ENCODE peak calls at places on chromosome 6, in nine cellular contexts. T is Karpas-422, O is IMR-90, C is GM12878, B is NT2/D1, U is H1, V is fibroblast of lung, A is PC-3, Q is H9. K is an unnamed sample.

GRCh38 chr6:136592930-136593673 is 42.9 kb upstream of the MAP7 start:
- DNase-seq in T (peak; percentile 11), O (peak; percentile 86), C (no peak), B (no peak), U (no peak), V (peak; percentile 43), A (no peak), Q (no peak), K (no peak)

GRCh38 chr6:112636650-112637260 is 289.6 kb downstream of the RFPL4B start:
- DNase-seq in T (no peak), O (peak; percentile 83), C (no peak), B (no peak), U (no peak), V (peak; percentile 47), A (peak; percentile 15), Q (no peak), K (no peak)

GRCh38 chr6:36964349-36964748 is 9.8 kb downstream of the PI16 start:
- DNase-seq in T (no peak), O (no peak), C (no peak), B (no peak), U (no peak), V (no peak), A (no peak), Q (no peak), K (no peak)

GRCh38 chr6:48110436-48111142 is 408 bp downstream of the PTCHD4 start:
- DNase-seq in T (no peak), O (no peak), C (no peak), B (no peak), U (no peak), V (peak; percentile 12), A (no peak), Q (no peak), K (no peak)

GRCh38 chr6:13314806-13315205 is 13.5 kb downstream of the TBC1D7 start:
- DNase-seq in T (no peak), O (no peak), C (no peak), B (no peak), U (no peak), V (no peak), A (no peak), Q (no peak), K (no peak)

GRCh38 chr6:121505284-121505683 is 69.8 kb downstream of the GJA1 start:
- DNase-seq in T (no peak), O (no peak), C (no peak), B (no peak), U (no peak), V (no peak), A (no peak), Q (no peak), K (no peak)

GRCh38 chr6:81476881-81477280 is 275.6 kb downstream of the TENT5A start:
- DNase-seq in T (no peak), O (peak; percentile 52), C (no peak), B (no peak), U (no peak), V (peak; percentile 6), A (peak; percentile 5), Q (no peak), K (no peak)

GRCh38 chr6:9437836-9438235 is 977.0 kb downstream of the TFAP2A start:
- DNase-seq in T (no peak), O (peak; percentile 59), C (no peak), B (no peak), U (no peak), V (peak; percentile 29), A (peak; percentile 14), Q (no peak), K (no peak)

GRCh38 chr6:17588011-17588410 is 12.1 kb upstream of the FAM8A1 start:
- DNase-seq in T (no peak), O (no peak), C (no peak), B (no peak), U (no peak), V (no peak), A (no peak), Q (no peak), K (no peak)

GRCh38 chr6:17585766-17586502 is 14.2 kb upstream of the FAM8A1 start:
- DNase-seq in T (peak; percentile 61), O (no peak), C (no peak), B (no peak), U (no peak), V (no peak), A (peak; percentile 74), Q (peak; percentile 68), K (no peak)

GRCh38 chr6:17593246-17593645 is 6.9 kb upstream of the FAM8A1 start:
- DNase-seq in T (no peak), O (no peak), C (no peak), B (no peak), U (no peak), V (no peak), A (no peak), Q (no peak), K (no peak)

GRCh38 chr6:17591292-17591691 is 8.8 kb upstream of the FAM8A1 start:
- DNase-seq in T (no peak), O (no peak), C (no peak), B (no peak), U (no peak), V (no peak), A (no peak), Q (no peak), K (no peak)

GRCh38 chr6:17589402-17590116 is 10.5 kb upstream of the FAM8A1 start:
- DNase-seq in T (no peak), O (peak; percentile 95), C (no peak), B (no peak), U (no peak), V (peak; percentile 66), A (peak; percentile 93), Q (peak; percentile 58), K (no peak)
- H3K9ac ChIP-seq in T (no peak overlapping the region), O (no peak overlapping the region), C (no peak overlapping the region), B (no peak overlapping the region), U (no peak overlapping the region), V (no peak overlapping the region), A (no peak overlapping the region), Q (no peak overlapping the region), K (no peak overlapping the region)

GRCh38 chr6:107102414-107102805 is 12.9 kb downstream of the BEND3 start:
- DNase-seq in T (no peak), O (no peak), C (no peak), B (no peak), U (no peak), V (no peak), A (no peak), Q (no peak), K (no peak)

GRCh38 chr6:107101211-107101610 is 14.1 kb downstream of the BEND3 start:
- DNase-seq in T (no peak), O (no peak), C (no peak), B (no peak), U (no peak), V (no peak), A (no peak), Q (no peak), K (no peak)

GRCh38 chr6:107103082-107103481 is 12.2 kb downstream of the BEND3 start:
- DNase-seq in T (no peak), O (no peak), C (no peak), B (no peak), U (no peak), V (no peak), A (no peak), Q (peak; percentile 76), K (no peak)

GRCh38 chr6:107101661-107102413 is 13.5 kb downstream of the BEND3 start:
- DNase-seq in T (no peak), O (no peak), C (no peak), B (no peak), U (no peak), V (no peak), A (no peak), Q (no peak), K (no peak)

GRCh38 chr6:107098436-107099307 is 16.6 kb downstream of the BEND3 start:
- DNase-seq in T (peak; percentile 29), O (no peak), C (no peak), B (no peak), U (no peak), V (no peak), A (no peak), Q (no peak), K (no peak)
- H3K4me1 ChIP-seq in T (peaks cover 28% of the 10 kb centered on the region), O (no peaks in the 10 kb centered on the region), C (peaks cover 10% of the 10 kb centered on the region), B (peaks cover 10% of the 10 kb centered on the region), U (peaks cover 17% of the 10 kb centered on the region), V (no peaks in the 10 kb centered on the region), A (no peaks in the 10 kb centered on the region), Q (peaks cover 7% of the 10 kb centered on the region), K (no peaks in the 10 kb centered on the region)

GRCh38 chr6:33173228-33174180 is 18.8 kb downstream of the COL11A2 start:
- DNase-seq in T (no peak), O (no peak), C (no peak), B (no peak), U (no peak), V (no peak), A (no peak), Q (no peak), K (no peak)

GRCh38 chr6:33172307-33173227 is 19.7 kb downstream of the COL11A2 start:
- DNase-seq in T (peak; percentile 67), O (peak; percentile 49), C (no peak), B (peak; percentile 23), U (no peak), V (peak; percentile 33), A (peak; percentile 47), Q (peak; percentile 56), K (no peak)

GRCh38 chr6:33175436-33176069 is 16.7 kb downstream of the COL11A2 start:
- DNase-seq in T (no peak), O (no peak), C (no peak), B (no peak), U (no peak), V (no peak), A (no peak), Q (no peak), K (no peak)

GRCh38 chr6:33176906-33177305 is 15.4 kb downstream of the COL11A2 start:
- DNase-seq in T (no peak), O (no peak), C (no peak), B (no peak), U (no peak), V (no peak), A (no peak), Q (no peak), K (no peak)

DNA sequence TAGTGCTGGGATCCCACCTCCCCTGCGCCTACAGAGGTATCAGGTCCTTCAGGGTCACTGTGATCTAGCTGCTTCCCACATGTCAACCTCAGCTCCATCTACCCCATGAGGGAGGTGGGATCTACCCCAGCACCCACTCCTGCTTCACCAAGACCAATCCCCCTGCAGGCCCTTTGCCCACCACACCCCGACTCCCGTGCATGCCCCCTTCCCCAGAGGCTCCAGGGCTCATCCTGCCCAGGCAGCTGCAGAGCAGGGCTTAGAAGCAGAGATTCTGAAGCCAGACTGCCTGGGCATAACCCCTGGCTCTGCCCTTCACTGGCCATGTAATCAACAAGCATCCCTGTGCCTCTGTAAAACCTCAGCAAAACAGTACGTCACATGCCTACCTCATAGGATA is 17.5 kb downstream of the COL11A2 start:
- DNase-seq in T (no peak), O (no peak), C (no peak), B (no peak), U (no peak), V (no peak), A (no peak), Q (no peak), K (no peak)
- H3K9ac ChIP-seq in T (no peak overlapping the region), O (no peak overlapping the region), C (no peak overlapping the region), B (no peak overlapping the region), U (no peak overlapping the region), V (no peak overlapping the region), A (no peak overlapping the region), Q (no peak overlapping the region), K (no peak overlapping the region)

DNA sequence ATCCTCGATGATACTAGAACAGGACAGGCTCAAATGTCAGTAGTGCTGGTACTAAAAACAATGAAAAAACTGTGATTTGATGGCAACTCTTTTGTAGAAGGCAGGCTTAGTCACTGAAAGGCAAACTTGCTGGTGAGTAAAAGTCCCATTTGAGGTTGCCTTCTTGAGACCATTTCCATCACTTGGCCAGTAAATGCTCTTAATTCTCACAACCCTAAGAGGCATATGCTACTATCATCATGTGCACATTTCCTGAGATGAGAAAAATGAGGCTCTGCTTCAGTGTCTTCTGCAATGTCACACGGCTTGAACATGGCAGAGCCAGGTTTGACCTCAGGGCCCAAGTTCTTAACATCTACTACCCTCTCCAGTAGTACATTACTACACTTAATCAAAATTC is 9.9 kb downstream of the AKIRIN2 start:
- DNase-seq in T (no peak), O (no peak), C (peak; percentile 43), B (no peak), U (no peak), V (no peak), A (no peak), Q (no peak), K (no peak)
- H3K4me1 ChIP-seq in T (peaks cover 39% of the 10 kb centered on the region), O (peaks cover 23% of the 10 kb centered on the region), C (peaks cover 30% of the 10 kb centered on the region), B (no peaks in the 10 kb centered on the region), U (peaks cover 6% of the 10 kb centered on the region), V (peaks cover 3% of the 10 kb centered on the region), A (no peaks in the 10 kb centered on the region), Q (no peaks in the 10 kb centered on the region), K (peaks cover 5% of the 10 kb centered on the region)

K was measured in SK-N-SH.